ENCODE peak calls at places on chromosomes 11 and 22, in seven cellular contexts. V is sigmoid colon; G is PC-3; W is brain microvascular endothelial cell; B is stimulated activated CD8-positive, alpha-beta memory T cell treated with anti-CD3 and anti-CD28 coated beads, Interleukin-12 subunit alpha, Interleukin-12 subunit beta, amount 100 ng/mL, for 1 hour; O is mucosa of descending colon; E is CD4-positive, CD25-positive, alpha-beta regulatory T cell. F is an unnamed sample.

GRCh38 chr11:2655320-2655719 is 44.5 kb downstream of the KCNQ1OT1 start:
- DNase-seq in W (no peak), O (no peak), B (no peak), G (no peak), V (no peak), E (no peak), F (no peak)

GRCh38 chr11:62535802-62536201 is 10.8 kb downstream of the AHNAK start:
- DNase-seq in V (no peak), B (no peak), O (no peak), G (no peak), E (no peak), W (no peak), F (no peak)

GRCh38 chr11:94128171-94128745 is 383 bp upstream of the PANX1 start:
- DNase-seq in V (peak), W (no peak), O (no peak), B (no peak), E (no peak), G (no peak), F (no peak)

GRCh38 chr11:9617960-9618359 is 44.5 kb downstream of the WEE1 start:
- DNase-seq in W (peak), E (no peak), G (no peak), B (no peak), O (no peak), V (no peak), F (no peak)

GRCh38 chr11:65854161-65854592 is 3.8 kb downstream of the CFL1 start:
- DNase-seq in G (no peak), W (no peak), O (peak), B (no peak), E (no peak), V (peak), F (no peak)

GRCh38 chr22:20268350-20269012 is 363 bp upstream of the RTN4R start:
- DNase-seq in O (peak), E (peak), B (peak), V (no peak), W (no peak), G (peak), F (peak)

GRCh38 chr22:20803696-20804324 is 29.9 kb downstream of the SERPIND1 start:
- DNase-seq in W (peak), G (peak), E (peak), V (no peak), O (peak), B (no peak), F (peak)

GRCh38 chr22:50731811-50732624 is 6.0 kb upstream of the ACR start:
- DNase-seq in G (peak), V (no peak), B (peak), O (peak), E (peak), W (peak), F (peak)

GRCh38 chr11:30852645-30853044 is 266.5 kb upstream of the MPPED2 start:
- DNase-seq in V (no peak), B (no peak), W (no peak), E (no peak), G (no peak), O (no peak), F (no peak)

GRCh38 chr11:68783216-68783821 is 32.0 kb upstream of the TESMIN start:
- DNase-seq in B (no peak), G (no peak), V (no peak), O (no peak), W (no peak), E (no peak), F (no peak)